ENCODE peak calls at places on chromosomes 3 and 15, in five cellular contexts. K, Q, Y, W and P are unnamed samples.

GRCh38 chr3:186594591-186595113 is 18.2 kb upstream of the AHSG start:
- DNase-seq in W (no peak), K (no peak), Q (no peak), Y (no peak), P (no peak)

GRCh38 chr15:62881056-62881455 is 161.5 kb upstream of the TPM1 start:
- DNase-seq in K (no peak), Q (no peak), Y (no peak), W (no peak), P (no peak)

GRCh38 chr3:10524799-10525301 is 19.5 kb upstream of the ATP2B2 start:
- DNase-seq in Y (no peak), K (no peak), W (no peak), Q (no peak), P (no peak)

GRCh38 chr3:106943071-106943470 is 434.2 kb upstream of the CCDC54 start:
- DNase-seq in W (no peak), Y (no peak), K (no peak), Q (no peak), P (no peak)

GRCh38 chr15:76206325-76206976 is 104.8 kb downstream of the ETFA start:
- DNase-seq in Q (no peak), K (peak), W (no peak), Y (peak), P (peak)

GRCh38 chr3:171829841-171830559 is 13.1 kb upstream of the TMEM212 start:
- DNase-seq in Q (no peak), Y (peak), K (peak), W (no peak), P (peak)

GRCh38 chr3:71972031-71972430 is 187.1 kb upstream of the PROK2 start:
- DNase-seq in K (no peak), Q (no peak), Y (no peak), W (no peak), P (no peak)

GRCh38 chr3:123094492-123094891 is 27.7 kb downstream of the PDIA5 start:
- DNase-seq in W (no peak), Q (no peak), K (peak), Y (no peak), P (no peak)

GRCh38 chr15:48671381-48672022 is 26.0 kb upstream of the FBN1 start:
- DNase-seq in Y (no peak), Q (no peak), W (no peak), K (no peak), P (peak)

GRCh38 chr3:117080899-117081298 is 371.3 kb downstream of the TUSC7 start:
- DNase-seq in Y (no peak), Q (no peak), K (no peak), W (peak), P (no peak)

GRCh38 chr15:60761505-60761845 is 282.5 kb upstream of the ICE2 start:
- DNase-seq in Y (no peak), Q (no peak), W (no peak), K (no peak), P (no peak)

GRCh38 chr15:101036189-101036588 is 117.0 kb downstream of the LRRK1 start:
- DNase-seq in Y (no peak), W (no peak), K (no peak), Q (no peak), P (no peak)

GRCh38 chr3:129623447-129624118 is 17.1 kb upstream of the PLXND1 start:
- DNase-seq in Y (peak), W (no peak), K (peak), Q (peak), P (no peak)

GRCh38 chr15:78050851-78051250 is 26.7 kb downstream of the TBC1D2B start:
- DNase-seq in W (no peak), Q (no peak), Y (no peak), K (no peak), P (no peak)

GRCh38 chr3:127254730-127255129 is 33.1 kb downstream of the PRR20G start:
- DNase-seq in Q (no peak), W (no peak), Y (peak), K (no peak), P (peak)

GRCh38 chr3:99145031-99145430 is 243.5 kb upstream of the DCBLD2 start:
- DNase-seq in Q (no peak), W (no peak), K (no peak), Y (no peak), P (no peak)

GRCh38 chr3:119350114-119350513 is 55.9 kb downstream of the ARHGAP31 start:
- DNase-seq in K (no peak), W (peak), Y (no peak), Q (no peak), P (no peak)

GRCh38 chr3:42012935-42013651 is 51.2 kb upstream of the ULK4 start:
- DNase-seq in K (peak), W (no peak), Q (peak), Y (peak), P (peak)

GRCh38 chr3:193946945-193947344 is 189.0 kb upstream of the HES1 start:
- DNase-seq in K (no peak), Q (no peak), Y (no peak), W (no peak), P (no peak)

GRCh38 chr3:102233881-102234280 is 200.9 kb upstream of the ZPLD1 start:
- DNase-seq in Q (no peak), K (no peak), Y (no peak), W (no peak), P (no peak)

GRCh38 chr15:47439870-47440155 is 277.5 kb upstream of the SEMA6D start:
- DNase-seq in Y (no peak), W (no peak), Q (no peak), K (no peak), P (no peak)

GRCh38 chr3:44802006-44802405 is 40.4 kb downstream of the KIF15 start:
- DNase-seq in K (no peak), Y (no peak), Q (no peak), W (no peak), P (no peak)

GRCh38 chr3:120678331-120678845 is 3.7 kb downstream of the HGD start:
- DNase-seq in K (no peak), Q (no peak), Y (peak), W (no peak), P (peak)
- TF ChIP-seq POLR2A in K (peak), Q (no peak), Y (no peak), W (peak), P (no peak)

DNA sequence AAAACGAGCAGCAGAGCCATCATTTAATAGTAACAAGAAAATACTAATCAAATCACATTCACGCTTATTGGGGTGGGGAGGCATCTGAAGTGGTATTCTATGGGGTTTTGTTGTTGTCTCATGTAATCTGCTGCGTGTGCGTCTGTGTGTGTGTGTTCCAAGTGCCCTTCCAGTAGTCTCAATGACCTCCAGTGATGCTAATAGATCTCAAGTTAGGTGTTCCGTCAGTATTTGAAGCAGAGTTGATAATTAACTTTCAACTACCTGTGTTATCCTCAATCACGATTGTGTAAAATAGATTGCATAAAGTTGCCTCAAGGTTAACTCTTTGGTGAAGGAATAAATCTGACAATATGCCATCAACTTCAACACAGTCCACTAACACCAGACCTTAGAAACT is 375.0 kb downstream of the MECOM start:
- DNase-seq in Y (no peak), W (no peak), Q (no peak), K (no peak), P (no peak)
- TF ChIP-seq POLR2A in Y (no peak), W (no peak), Q (no peak), K (no peak), P (no peak)

GRCh38 chr3:49016414-49017228 is 1.8 kb downstream of the DALRD3 start:
- DNase-seq in W (no peak), Q (no peak), K (no peak), Y (no peak), P (no peak)
- TF ChIP-seq POLR2A in W (peak), Q (peak), K (no peak), Y (no peak), P (no peak)

GRCh38 chr3:153221748-153222162 is 59.7 kb downstream of the RAP2B start:
- DNase-seq in W (no peak), K (peak), Y (peak), Q (peak), P (peak)
- TF ChIP-seq POLR2A in W (no peak), K (no peak), Y (no peak), Q (no peak), P (no peak)

GRCh38 chr3:105868745-105869530 is at the start of gene CBLB:
- DNase-seq in Y (peak), W (peak), K (peak), Q (peak), P (peak)
- TF ChIP-seq POLR2A in Y (peak), W (peak), K (peak), Q (peak), P (peak)

DNA sequence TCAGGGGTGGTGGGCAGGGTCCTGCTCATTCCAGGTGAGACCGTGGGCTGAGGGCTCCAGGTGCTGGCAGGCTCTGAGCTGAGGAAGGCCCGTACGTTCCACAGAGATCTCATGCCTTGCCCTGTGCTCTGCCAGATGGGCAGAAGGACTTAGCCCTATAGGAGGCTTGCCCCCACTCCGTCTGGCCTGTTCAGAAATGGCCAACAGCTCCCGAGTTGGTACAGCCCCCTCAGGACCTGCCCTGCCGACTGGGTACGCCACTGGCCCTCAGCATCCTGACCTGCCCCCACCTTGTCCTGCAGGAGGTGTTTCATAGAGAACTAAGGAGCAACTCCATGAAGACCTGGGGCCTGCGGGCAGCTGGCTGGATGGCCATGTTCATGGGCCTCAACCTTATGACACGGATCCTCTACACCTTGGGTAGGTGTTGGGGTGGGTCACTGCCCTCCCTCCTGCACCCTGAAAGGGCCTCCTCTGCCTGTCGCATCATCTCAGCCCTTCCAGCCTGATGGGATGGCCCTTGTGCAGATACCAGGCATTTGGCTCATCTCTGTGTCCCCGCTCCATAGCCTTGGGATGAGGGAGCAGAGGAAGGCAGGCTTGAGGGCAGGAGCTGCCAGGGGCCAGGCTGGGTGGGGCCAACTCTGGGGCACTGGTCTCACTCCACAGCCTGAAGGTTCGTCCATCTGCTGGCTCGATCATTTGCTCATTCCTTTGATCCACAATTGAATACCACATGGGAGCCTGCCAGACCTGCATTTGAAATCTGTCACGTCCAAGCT is 14.2 kb downstream of the TMEM43 start:
- DNase-seq in K (no peak), Y (no peak), W (no peak), Q (no peak), P (no peak)
- TF ChIP-seq POLR2A in K (no peak), Y (no peak), W (no peak), Q (no peak), P (no peak)

GRCh38 chr3:124878561-124879394 is 8.4 kb downstream of the ITGB5 start:
- DNase-seq in Q (no peak), W (no peak), Y (peak), K (no peak), P (peak)
- TF ChIP-seq POLR2A in Q (no peak), W (no peak), Y (no peak), K (no peak), P (peak)

GRCh38 chr3:197298858-197299854 is 744 bp upstream of the DLG1 start:
- DNase-seq in K (peak), W (no peak), Y (peak), Q (peak), P (peak)
- TF ChIP-seq POLR2A in K (no peak), W (no peak), Y (peak), Q (no peak), P (no peak)

GRCh38 chr15:90872481-90873184 is 4.2 kb downstream of the FURIN start:
- DNase-seq in K (peak), W (no peak), Y (peak), Q (peak), P (peak)
- TF ChIP-seq POLR2A in K (no peak), W (no peak), Y (no peak), Q (no peak), P (peak)

GRCh38 chr3:53170325-53171108 is 9.5 kb downstream of the PRKCD start:
- DNase-seq in Y (no peak), W (no peak), Q (no peak), K (peak), P (no peak)
- TF ChIP-seq POLR2A in Y (no peak), W (no peak), Q (no peak), K (no peak), P (no peak)